ENCODE peak calls at places on chromosomes 6 and 20, in six cellular contexts. B is A549, V is HCT116, C is HepG2, E is HL-60, A is GM23338. L is an unnamed sample.

GRCh38 chr6:28885149-28885738 is 38.5 kb downstream of the TRIM27 start:
- DNase-seq in B (no peak), V (no peak), C (peak), E (no peak), A (peak), L (no peak)

GRCh38 chr6:28807682-28808280 is 116.0 kb downstream of the TRIM27 start:
- DNase-seq in B (no peak), V (peak), C (peak), E (peak), A (peak), L (peak)

GRCh38 chr6:19827247-19827646 is 9.9 kb upstream of the ID4 start:
- DNase-seq in B (no peak), V (no peak), C (no peak), E (no peak), A (no peak), L (no peak)

GRCh38 chr20:17629678-17630089 is 52.4 kb downstream of the RRBP1 start:
- DNase-seq in B (no peak), V (no peak), C (no peak), E (no peak), A (no peak), L (no peak)

GRCh38 chr20:34320861-34321260 is 17.7 kb upstream of the AHCY start:
- DNase-seq in B (no peak), V (no peak), C (no peak), E (no peak), A (no peak), L (no peak)

GRCh38 chr20:32822189-32822588 is 2.4 kb downstream of the MAPRE1 start:
- DNase-seq in B (no peak), V (no peak), C (no peak), E (no peak), A (no peak), L (no peak)

GRCh38 chr6:48630511-48630910 is 519.5 kb upstream of the PTCHD4 start:
- DNase-seq in B (no peak), V (no peak), C (no peak), E (no peak), A (peak), L (no peak)

GRCh38 chr6:106702451-106703110 is 73.2 kb downstream of the QRSL1 start:
- DNase-seq in B (no peak), V (no peak), C (peak), E (no peak), A (no peak), L (no peak)

GRCh38 chr6:47245745-47246371 is 63.8 kb downstream of the TNFRSF21 start:
- DNase-seq in B (no peak), V (no peak), C (no peak), E (peak), A (no peak), L (no peak)

GRCh38 chr20:2745936-2746635 is 53.5 kb downstream of the EBF4 start:
- DNase-seq in B (no peak), V (no peak), C (no peak), E (no peak), A (no peak), L (no peak)

GRCh38 chr6:148738939-148739821 is 7.7 kb upstream of the UST start:
- DNase-seq in B (no peak), V (no peak), C (no peak), E (no peak), A (no peak), L (no peak)

GRCh38 chr20:36113566-36114247 is 40.8 kb upstream of the EPB41L1 start:
- DNase-seq in B (no peak), V (no peak), C (no peak), E (peak), A (peak), L (no peak)

GRCh38 chr6:41470341-41471063 is 75.7 kb upstream of the FOXP4 start:
- DNase-seq in B (no peak), V (no peak), C (no peak), E (no peak), A (peak), L (no peak)

GRCh38 chr20:12956303-12956702 is 52.5 kb upstream of the SPTLC3 start:
- DNase-seq in B (no peak), V (no peak), C (no peak), E (no peak), A (no peak), L (no peak)

GRCh38 chr20:9889270-9889981 is 50.5 kb upstream of the PAK5 start:
- DNase-seq in B (no peak), V (no peak), C (peak), E (no peak), A (no peak), L (no peak)

GRCh38 chr20:41716436-41716835 is 98.3 kb upstream of the CHD6 start:
- DNase-seq in B (no peak), V (no peak), C (no peak), E (no peak), A (no peak), L (no peak)

GRCh38 chr20:11207749-11208502 is 534.1 kb upstream of the JAG1 start:
- DNase-seq in B (peak), V (peak), C (peak), E (no peak), A (no peak), L (no peak)

GRCh38 chr6:74991573-74992332 is 214.1 kb downstream of the COL12A1 start:
- DNase-seq in B (no peak), V (no peak), C (no peak), E (no peak), A (peak), L (no peak)

GRCh38 chr6:99603421-99604160 is 3.0 kb upstream of the PRDM13 start:
- DNase-seq in B (peak), V (no peak), C (no peak), E (no peak), A (peak), L (peak)

DNA sequence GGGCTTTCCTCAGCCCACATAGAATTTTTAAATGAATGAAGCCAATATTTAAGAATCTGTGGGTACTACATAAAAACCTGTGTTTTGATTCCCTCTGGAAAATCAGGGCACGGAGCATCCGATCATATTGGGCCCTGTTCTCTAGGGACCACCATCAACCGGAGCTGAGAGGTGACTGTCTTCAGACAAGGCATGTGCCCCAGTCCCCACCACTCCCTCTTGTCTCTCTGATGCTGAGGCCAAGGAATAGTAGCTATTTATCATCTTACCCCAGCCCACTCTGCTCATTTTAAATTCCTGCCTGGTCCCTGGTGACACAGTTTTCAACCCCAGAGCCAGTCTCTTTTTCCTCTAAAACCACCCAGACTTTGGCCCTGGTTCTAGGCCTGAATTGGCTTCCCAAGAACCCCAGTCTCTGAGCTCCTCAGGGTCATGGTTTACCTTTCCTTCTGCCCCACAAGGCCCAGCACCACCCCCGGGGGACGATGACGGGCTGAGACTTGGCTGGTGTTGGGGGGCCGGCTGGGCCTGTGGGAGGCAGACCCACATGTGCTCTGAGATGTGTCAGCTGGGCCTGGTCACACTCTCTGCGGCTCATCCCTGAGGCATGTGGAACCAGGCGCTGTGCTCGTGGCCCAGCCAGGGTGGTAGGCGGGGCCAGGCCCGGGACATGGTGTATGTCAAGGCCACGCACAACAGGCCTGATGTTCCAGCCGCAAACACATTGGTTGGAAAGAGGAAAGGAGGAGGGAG is 114.4 kb downstream of the CEBPB start:
- DNase-seq in B (no peak), V (no peak), C (peak), E (no peak), A (no peak), L (no peak)
- TF ChIP-seq REST in B (no peak), V (no peak), C (peak), E (no peak), A (no peak), L (no peak)

GRCh38 chr6:129493396-129493902 is 216.5 kb downstream of the ARHGAP18 start:
- DNase-seq in B (no peak), V (peak), C (peak), E (no peak), A (no peak), L (no peak)
- TF ChIP-seq REST in B (no peak), V (no peak), C (no peak), E (no peak), A (no peak), L (no peak)

GRCh38 chr6:137866914-137867684 is at the start of gene TNFAIP3:
- DNase-seq in B (peak), V (peak), C (peak), E (peak), A (peak), L (peak)

GRCh38 chr6:137868721-137869631 is 1.9 kb downstream of the TNFAIP3 start:
- DNase-seq in B (no peak), V (no peak), C (no peak), E (no peak), A (no peak), L (no peak)

GRCh38 chr6:137864812-137865508 is 2.1 kb upstream of the TNFAIP3 start:
- DNase-seq in B (no peak), V (no peak), C (peak), E (no peak), A (no peak), L (peak)

GRCh38 chr6:137867685-137868509 is 838 bp downstream of the TNFAIP3 start:
- DNase-seq in B (no peak), V (no peak), C (no peak), E (peak), A (peak), L (no peak)

DNA sequence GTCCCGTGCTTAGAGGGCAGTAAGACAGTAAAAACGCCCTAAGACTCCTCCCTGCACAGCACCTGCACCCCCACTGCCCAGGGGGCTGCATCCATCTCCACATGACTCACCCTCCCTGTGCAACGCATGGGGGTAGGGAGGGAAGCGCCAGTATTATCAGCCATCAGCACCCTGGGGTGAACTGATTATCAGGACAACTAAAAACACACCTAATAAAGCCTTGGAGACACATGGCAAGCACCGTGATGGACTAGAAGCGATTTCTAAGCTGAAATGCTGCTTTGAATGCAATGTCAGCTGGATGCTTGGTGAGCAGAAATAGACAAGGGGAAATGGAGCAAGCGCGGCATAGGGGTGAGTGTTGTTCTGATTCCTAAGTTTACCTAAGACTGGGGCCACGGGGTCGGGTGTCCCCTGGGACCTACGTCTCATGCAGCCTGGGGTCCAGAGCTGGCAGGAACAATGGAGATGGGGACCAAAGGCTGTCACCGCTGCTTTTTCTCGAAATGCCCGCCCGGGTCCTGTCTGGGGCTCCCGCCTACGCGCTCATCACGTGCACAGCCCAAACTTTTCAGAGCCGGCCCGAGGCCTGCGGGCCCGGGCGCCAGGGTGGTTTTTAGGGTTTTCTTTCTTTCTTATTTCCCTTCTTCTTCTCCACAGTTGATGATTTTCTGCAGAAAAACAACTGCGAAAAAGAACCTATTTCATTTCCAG is 702 bp upstream of the TNFAIP3 start:
- DNase-seq in B (no peak), V (no peak), C (no peak), E (no peak), A (peak), L (peak)
- TF ChIP-seq REST in B (no peak), V (no peak), C (peak), E (no peak), A (no peak), L (peak)

DNA sequence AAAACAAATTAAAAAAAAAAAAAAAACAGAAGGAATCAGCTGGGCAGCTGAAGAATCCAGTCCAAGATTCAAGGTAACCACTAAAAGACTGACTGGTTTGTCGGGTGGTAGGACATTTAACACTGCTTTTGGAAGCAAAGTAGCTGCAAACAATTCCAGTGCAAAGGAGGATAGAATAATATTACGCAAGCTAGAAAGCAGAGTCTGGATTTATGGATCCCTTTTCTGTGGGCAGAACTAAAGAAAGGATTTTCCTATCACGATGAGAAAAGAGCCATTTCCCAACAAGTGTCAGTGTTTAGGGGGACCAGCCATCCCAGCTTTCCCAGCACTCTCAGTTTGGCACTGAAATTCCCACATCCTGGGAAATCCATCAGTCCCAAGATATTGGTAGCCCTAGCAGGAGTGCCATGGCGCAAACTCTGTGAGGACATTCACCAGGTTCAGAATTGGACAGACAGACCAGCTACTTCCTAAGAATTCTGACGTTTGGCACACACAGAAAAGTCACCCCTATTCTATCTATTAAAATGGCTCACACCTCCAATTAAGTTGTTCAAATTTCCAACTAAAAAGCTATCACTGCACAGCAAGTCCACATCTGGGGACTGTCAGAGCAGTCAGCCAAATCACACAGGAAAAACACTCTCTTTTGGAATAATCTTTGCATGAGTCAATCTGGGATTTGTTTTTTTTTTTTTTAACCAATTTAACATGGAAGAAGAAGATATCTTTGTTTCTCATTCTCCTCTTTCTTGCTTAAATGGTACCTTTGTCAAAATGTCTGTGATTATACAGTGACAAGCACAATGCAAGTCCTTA is 356.8 kb upstream of the ARID1B start:
- DNase-seq in B (no peak), V (no peak), C (no peak), E (no peak), A (no peak), L (no peak)
- TF ChIP-seq REST in B (no peak), V (no peak), C (no peak), E (no peak), A (no peak), L (no peak)

GRCh38 chr6:25670793-25671513 is 18.9 kb downstream of the SCGN start:
- DNase-seq in B (peak), V (peak), C (no peak), E (no peak), A (peak), L (no peak)
- TF ChIP-seq REST in B (no peak), V (no peak), C (no peak), E (no peak), A (no peak), L (no peak)

DNA sequence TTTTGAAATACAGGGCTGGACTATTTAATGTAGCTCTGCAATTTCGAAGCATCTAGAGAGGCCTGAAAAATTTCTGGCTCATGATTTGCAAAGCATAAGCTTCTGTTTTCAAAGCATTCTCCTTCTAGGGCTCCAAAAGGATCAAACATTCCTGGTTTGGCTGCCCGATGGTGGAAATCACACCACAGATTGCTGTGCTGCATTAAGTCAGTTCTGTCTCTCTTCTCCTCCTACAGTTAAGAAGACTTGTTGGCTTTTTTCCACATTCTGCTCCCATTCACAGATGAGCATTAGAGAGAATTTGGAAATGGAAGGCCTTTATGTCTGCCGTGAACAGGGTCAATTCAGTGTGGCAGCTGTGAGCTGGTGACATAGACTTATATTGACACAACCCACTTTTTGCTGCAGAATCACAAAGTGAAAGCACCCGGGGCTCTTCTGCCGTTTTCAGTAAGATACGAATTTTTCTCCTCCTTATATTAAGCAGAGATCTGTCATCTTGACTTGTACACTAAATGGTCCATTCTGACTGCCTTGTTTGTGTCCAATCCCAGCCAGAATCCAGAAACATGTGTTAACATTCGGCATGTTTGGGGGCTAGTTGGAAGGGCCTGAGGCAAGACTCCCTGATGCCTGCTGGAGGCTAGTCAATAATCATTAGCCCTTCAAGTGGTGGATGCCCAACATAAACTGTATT is 330.8 kb upstream of the DEFB112 start:
- DNase-seq in B (no peak), V (no peak), C (no peak), E (no peak), A (no peak), L (no peak)
- TF ChIP-seq REST in B (no peak), V (no peak), C (no peak), E (no peak), A (no peak), L (no peak)

L was measured in K562.